ENCODE peak calls at places on chromosomes 2 and 18, in seven cellular contexts. C, R, J, G, O, I and T are unnamed samples.

GRCh38 chr18:28666216-28666615 is 489.3 kb upstream of the CDH2 start:
- DNase-seq in C (no peak), R (no peak), J (no peak), G (no peak), O (no peak), I (no peak), T (no peak)

GRCh38 chr2:122748552-122749011 is 993.1 kb downstream of the TSN start:
- DNase-seq in C (no peak), R (peak), J (no peak), G (no peak), O (no peak), I (peak), T (no peak)

GRCh38 chr2:53826587-53827397 is 33.0 kb downstream of the GPR75 start:
- DNase-seq in C (no peak), R (no peak), J (no peak), G (no peak), O (no peak), I (no peak), T (peak)

GRCh38 chr2:208279236-208279635 is 13.2 kb downstream of the PIKFYVE start:
- DNase-seq in C (no peak), R (peak), J (no peak), G (no peak), O (no peak), I (no peak), T (no peak)

GRCh38 chr2:3193423-3194330 is 183.9 kb downstream of the EIPR1 start:
- DNase-seq in C (peak), R (no peak), J (no peak), G (no peak), O (no peak), I (no peak), T (no peak)

GRCh38 chr2:190791347-190791982 is 89.2 kb upstream of the GLS start:
- DNase-seq in C (no peak), R (peak), J (peak), G (peak), O (no peak), I (peak), T (no peak)

GRCh38 chr18:77110400-77110799 is 22.2 kb downstream of the MBP start:
- DNase-seq in C (no peak), R (no peak), J (peak), G (no peak), O (no peak), I (no peak), T (no peak)

GRCh38 chr2:220318037-220318436 is 690.6 kb downstream of the SLC4A3 start:
- DNase-seq in C (no peak), R (no peak), J (no peak), G (no peak), O (no peak), I (no peak), T (no peak)

GRCh38 chr2:965640-966147 is 15.0 kb downstream of the SNTG2 start:
- DNase-seq in C (no peak), R (no peak), J (no peak), G (no peak), O (no peak), I (no peak), T (no peak)

GRCh38 chr2:231259104-231259503 is 60.7 kb downstream of the ARMC9 start:
- DNase-seq in C (no peak), R (no peak), J (no peak), G (no peak), O (no peak), I (no peak), T (no peak)

GRCh38 chr18:27942706-27943105 is 234.2 kb downstream of the CDH2 start:
- DNase-seq in C (no peak), R (peak), J (no peak), G (no peak), O (no peak), I (no peak), T (no peak)

GRCh38 chr2:70896765-70897202 is 38.9 kb upstream of the ATP6V1B1 start:
- DNase-seq in C (no peak), R (no peak), J (no peak), G (no peak), O (no peak), I (no peak), T (no peak)

GRCh38 chr2:145765889-145766288 is 1246.0 kb upstream of the ZEB2 start:
- DNase-seq in C (no peak), R (peak), J (no peak), G (no peak), O (no peak), I (no peak), T (no peak)

GRCh38 chr2:68031043-68031442 is 31.8 kb downstream of the C1D start:
- DNase-seq in C (no peak), R (no peak), J (no peak), G (no peak), O (no peak), I (no peak), T (no peak)

GRCh38 chr2:3610415-3610814 is 15.5 kb downstream of the COLEC11 start:
- DNase-seq in C (no peak), R (no peak), J (no peak), G (no peak), O (no peak), I (no peak), T (no peak)

GRCh38 chr18:75183524-75183923 is 25.4 kb downstream of the PTGR3 start:
- DNase-seq in C (no peak), R (peak), J (no peak), G (no peak), O (no peak), I (peak), T (no peak)

GRCh38 chr2:120397362-120397811 is 51.5 kb downstream of the INHBB start:
- DNase-seq in C (no peak), R (peak), J (no peak), G (no peak), O (no peak), I (no peak), T (no peak)

GRCh38 chr18:47931707-47932103 is 1.2 kb upstream of the SMAD2 start:
- DNase-seq in C (peak), R (peak), J (peak), G (no peak), O (no peak), I (no peak), T (peak)

GRCh38 chr18:44927127-44927849 is 246.6 kb downstream of the SETBP1 start:
- DNase-seq in C (no peak), R (peak), J (peak), G (no peak), O (no peak), I (no peak), T (no peak)

GRCh38 chr2:95320986-95321767 is 24.0 kb downstream of the KCNIP3 start:
- DNase-seq in C (no peak), R (peak), J (no peak), G (no peak), O (no peak), I (no peak), T (no peak)

GRCh38 chr2:127525692-127526141 is 572 bp downstream of the IWS1 start:
- DNase-seq in C (no peak), R (peak), J (peak), G (peak), O (no peak), I (peak), T (no peak)

GRCh38 chr2:14909795-14910194 is 277.3 kb downstream of the LRATD1 start:
- DNase-seq in C (no peak), R (no peak), J (no peak), G (no peak), O (no peak), I (no peak), T (no peak)

GRCh38 chr2:73968357-73968937 is 16.3 kb upstream of the TET3 start:
- DNase-seq in C (no peak), R (no peak), J (no peak), G (no peak), O (no peak), I (no peak), T (no peak)

GRCh38 chr2:109513749-109514588 is 99.8 kb downstream of the SEPTIN10 start:
- DNase-seq in C (no peak), R (peak), J (peak), G (no peak), O (peak), I (peak), T (no peak)

GRCh38 chr2:224078656-224079055 is 39.6 kb upstream of the SERPINE2 start:
- DNase-seq in C (no peak), R (no peak), J (no peak), G (no peak), O (no peak), I (peak), T (no peak)